ENCODE peak calls at places on chromosome 17, in five cellular contexts. T is spleen, K is GM23338, L is endothelial cell of umbilical vein, G is Panc1. U is an unnamed sample. For H3K36me3, the result is how much of the 10 kb centered on the place peaks cover.

GRCh38 chr17:19744492-19744891 is 3.6 kb downstream of the ALDH3A1 start:
- DNase-seq in G (no peak), L (no peak), T (no peak), K (no peak), U (no peak)

GRCh38 chr17:45432405-45433113 is at the start of gene ARHGAP27:
- DNase-seq in G (no peak), K (peak), L (peak), T (peak), U (no peak)

GRCh38 chr17:27244481-27245223 is 49.3 kb upstream of the WSB1 start:
- DNase-seq in L (peak), K (peak), G (no peak), T (peak), U (peak)

GRCh38 chr17:40598021-40598927 is 33.0 kb upstream of the CCR7 start:
- DNase-seq in K (no peak), T (peak), L (no peak), G (no peak), U (no peak)

GRCh38 chr17:41547921-41548843 is 20.1 kb upstream of the KRT19 start:
- DNase-seq in G (peak), L (peak), K (no peak), T (no peak), U (peak)

GRCh38 chr17:5069724-5070123 is 8.5 kb upstream of the ZFP3 start:
- DNase-seq in T (no peak), G (no peak), K (no peak), L (no peak), U (no peak)

GRCh38 chr17:34582901-34583245 is 3.5 kb downstream of the TMEM132E start:
- DNase-seq in L (no peak), T (no peak), G (no peak), K (no peak), U (no peak)

GRCh38 chr17:604719-605118 is 109.9 kb downstream of the VPS53 start:
- DNase-seq in L (peak), K (peak), G (no peak), T (no peak), U (no peak)

GRCh38 chr17:50661795-50662391 is 27.2 kb downstream of the ABCC3 start:
- DNase-seq in K (peak), L (peak), T (no peak), G (peak), U (peak)

GRCh38 chr17:4944163-4944553 is 4.1 kb downstream of the RNF167 start:
- DNase-seq in G (no peak), L (no peak), K (peak), T (peak), U (no peak)

GRCh38 chr17:73493212-73493814 is 150.9 kb downstream of the SDK2 start:
- DNase-seq in T (peak), K (peak), G (no peak), L (no peak), U (no peak)

GRCh38 chr17:31724026-31724425 is 135.0 kb downstream of the COPRS start:
- DNase-seq in G (no peak), T (no peak), K (no peak), L (peak), U (no peak)

GRCh38 chr17:5501725-5502124 is 15.4 kb downstream of the MIS12 start:
- DNase-seq in K (no peak), G (no peak), T (no peak), L (no peak), U (no peak)

GRCh38 chr17:76416899-76417298 is 32.5 kb downstream of the SPHK1 start:
- DNase-seq in T (peak), L (no peak), K (no peak), G (no peak), U (no peak)

GRCh38 chr17:31858647-31859486 is at the start of gene COPRS:
- DNase-seq in K (peak), L (peak), T (peak), G (peak), U (peak)

GRCh38 chr17:67477687-67478086 is 100.6 kb downstream of the PITPNC1 start:
- DNase-seq in L (no peak), G (no peak), T (no peak), K (no peak), U (no peak)

GRCh38 chr17:77383613-77384608 is 243.1 kb downstream of the SEC14L1 start:
- DNase-seq in T (no peak), K (no peak), L (no peak), G (no peak), U (peak)

GRCh38 chr17:8140058-8140412 is 12.2 kb downstream of the PER1 start:
- DNase-seq in G (no peak), K (no peak), L (no peak), T (peak), U (no peak)

GRCh38 chr17:29039764-29040598 is 3.0 kb upstream of the PIPOX start:
- DNase-seq in G (no peak), L (no peak), T (no peak), K (no peak), U (peak)

GRCh38 chr17:2068589-2069051 is 13.7 kb downstream of the HIC1 start:
- DNase-seq in T (peak), L (peak), K (no peak), G (no peak), U (no peak)

GRCh38 chr17:58352843-58353719 is 1.1 kb upstream of the SUPT4H1 start:
- DNase-seq in K (peak), T (peak), G (no peak), L (peak), U (peak)

GRCh38 chr17:14301761-14302401 is 1.0 kb downstream of the HS3ST3B1 start:
- DNase-seq in T (peak), G (no peak), L (peak), K (no peak), U (no peak)

GRCh38 chr17:65545708-65546523 is 15.5 kb downstream of the AXIN2 start:
- DNase-seq in L (no peak), T (peak), K (no peak), G (no peak), U (no peak)

GRCh38 chr17:18381953-18382245 is 4.3 kb downstream of the EVPLL start:
- DNase-seq in K (no peak), T (no peak), L (no peak), G (no peak), U (no peak)

GRCh38 chr17:14604920-14605599 is 304.2 kb downstream of the HS3ST3B1 start:
- DNase-seq in G (no peak), T (peak), L (no peak), K (no peak), U (no peak)

DNA sequence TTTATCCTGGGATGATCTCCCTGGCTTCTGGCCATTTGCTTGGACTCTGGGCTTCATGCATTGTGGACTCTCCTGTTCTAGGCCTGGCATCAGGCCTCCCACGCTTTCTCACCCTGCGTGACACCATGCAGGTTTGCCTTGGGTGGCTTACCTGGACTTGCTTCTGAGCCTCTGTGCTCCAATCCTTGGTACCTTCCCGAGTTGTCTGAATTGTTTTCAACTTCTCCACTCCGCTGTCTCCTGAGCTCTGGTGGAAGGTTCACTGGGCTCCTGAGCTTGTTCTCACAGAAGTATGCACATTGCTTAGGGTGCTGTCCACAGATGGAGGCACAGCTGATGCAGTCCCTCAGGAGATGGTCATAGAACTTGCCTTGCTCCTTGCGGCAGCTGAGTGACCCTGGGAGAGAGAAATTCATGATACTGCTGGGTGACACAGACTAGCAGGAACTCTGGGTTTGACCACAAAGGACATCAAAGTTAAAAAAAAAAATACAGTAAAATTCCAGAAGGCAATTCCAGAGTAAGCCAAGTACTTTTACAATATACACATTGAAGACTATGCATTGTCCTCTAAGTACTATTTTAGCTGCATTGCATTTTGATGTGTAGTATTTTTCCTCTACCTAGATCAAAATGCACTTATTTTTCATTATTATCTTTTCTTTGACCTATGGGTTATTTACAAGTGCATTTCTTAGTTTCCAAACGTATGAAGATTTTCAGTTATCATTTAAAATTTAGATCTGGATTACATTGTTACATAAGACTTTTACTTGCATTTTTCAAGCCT is 23.1 kb downstream of the TNFRSF13B start:
- DNase-seq in T (peak), K (no peak), G (no peak), L (no peak), U (no peak)
- H3K36me3 ChIP-seq in T (under half), K (under half), G (under half), L (under half), U (under half)

GRCh38 chr17:64387145-64387473 is 3.6 kb downstream of the PECAM1 start:
- DNase-seq in L (no peak), T (peak), K (no peak), G (no peak), U (no peak)

GRCh38 chr17:64386412-64387144 is 4.1 kb downstream of the PECAM1 start:
- DNase-seq in K (no peak), T (peak), G (no peak), L (peak), U (no peak)

GRCh38 chr17:64384253-64385186 is 6.1 kb downstream of the PECAM1 start:
- DNase-seq in G (no peak), T (peak), K (no peak), L (peak), U (no peak)

GRCh38 chr17:64387545-64388171 is 3.0 kb downstream of the PECAM1 start:
- DNase-seq in G (no peak), K (peak), L (peak), T (peak), U (no peak)

GRCh38 chr17:64385187-64386083 is 5.2 kb downstream of the PECAM1 start:
- DNase-seq in G (no peak), T (peak), K (no peak), L (peak), U (no peak)
- TF ChIP-seq POLR2AphosphoS5 in G (no peak), T (peak), K (no peak), L (peak), U (peak)

DNA sequence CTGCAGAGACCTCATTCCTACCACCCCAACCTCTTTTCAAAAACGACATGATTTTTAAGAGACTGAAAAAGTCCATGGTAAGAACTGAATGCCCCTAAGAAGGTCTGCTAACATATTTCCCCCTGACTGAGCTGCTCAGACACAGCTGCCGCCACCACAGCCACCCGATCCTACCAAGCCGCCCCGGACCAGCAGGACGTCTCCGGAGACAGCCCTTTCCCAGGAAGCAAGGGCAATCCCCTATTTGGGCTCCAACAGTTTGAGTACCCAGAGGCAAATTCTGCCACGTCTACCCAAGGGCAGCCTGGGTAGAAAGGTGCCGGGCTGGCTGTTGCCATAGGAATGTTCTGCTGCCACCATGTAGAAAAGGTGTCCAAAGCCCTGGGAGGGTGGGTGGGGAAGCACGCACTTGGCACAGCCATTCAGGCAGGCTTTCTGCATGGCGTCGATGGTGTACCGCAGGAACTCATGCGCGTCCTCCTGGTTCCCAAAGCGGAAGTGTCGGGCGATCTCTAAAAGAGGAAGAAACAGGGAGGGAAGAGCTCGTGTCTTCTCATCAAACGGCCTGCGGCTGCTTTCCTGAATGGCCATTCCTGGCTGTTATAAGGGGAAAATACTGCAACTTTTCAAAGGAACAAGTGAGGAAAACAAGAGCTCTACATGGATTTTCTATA is 13.6 kb downstream of the USP36 start:
- DNase-seq in T (peak), G (no peak), L (no peak), K (no peak), U (no peak)
- H3K36me3 ChIP-seq in T (half or more), G (under half), L (under half), K (under half), U (under half)

DNA sequence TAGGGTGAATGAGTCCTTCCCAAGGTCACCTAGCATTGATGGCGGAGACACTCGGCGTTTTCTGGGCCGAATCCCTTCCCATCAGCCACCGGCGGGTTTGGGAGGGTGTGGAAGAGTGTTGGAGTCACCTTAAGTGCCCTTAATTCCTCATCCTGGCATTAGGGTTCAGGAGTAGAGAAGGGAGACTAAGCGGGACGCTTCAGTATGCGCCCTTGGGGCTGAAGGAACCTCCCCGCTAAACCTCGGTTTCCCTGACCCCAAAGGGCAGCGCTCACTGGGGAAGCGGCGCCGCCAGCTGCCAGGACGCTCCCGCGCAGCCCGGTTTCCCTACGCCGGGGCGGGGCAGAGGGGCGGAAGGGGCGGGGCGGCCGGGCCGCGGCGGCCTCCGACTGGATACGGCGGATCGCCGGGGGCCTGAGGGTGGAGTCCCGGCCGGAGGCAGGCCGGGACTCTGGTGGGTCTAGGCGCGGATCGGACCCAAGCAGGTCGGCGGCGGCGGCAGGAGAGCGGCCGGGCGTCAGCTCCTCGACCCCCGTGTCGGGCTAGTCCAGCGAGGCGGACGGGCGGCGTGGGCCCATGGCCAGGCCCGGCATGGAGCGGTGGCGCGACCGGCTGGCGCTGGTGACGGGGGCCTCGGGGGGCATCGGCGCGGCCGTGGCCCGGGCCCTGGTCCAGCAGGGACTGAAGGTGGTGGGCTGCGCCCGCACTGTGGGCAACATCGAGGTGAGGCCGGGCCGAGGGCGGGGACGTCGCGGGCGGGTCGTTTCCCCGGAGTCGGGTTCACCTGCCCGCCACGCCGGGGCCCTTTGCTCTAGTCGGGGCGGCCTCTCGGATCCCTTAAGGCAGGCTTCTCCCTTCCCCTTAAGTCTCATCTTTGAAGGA is at the start of gene DHRS11:
- DNase-seq in L (peak), G (no peak), T (peak), K (peak), U (peak)
- TF ChIP-seq POLR2AphosphoS5 in L (peak), G (peak), T (peak), K (peak), U (peak)

GRCh38 chr17:81593105-81593871 is 41.1 kb upstream of the FAAP100 start:
- DNase-seq in T (no peak), G (no peak), L (no peak), K (no peak), U (no peak)

GRCh38 chr17:81589612-81590011 is 37.5 kb upstream of the FAAP100 start:
- DNase-seq in G (no peak), L (no peak), K (no peak), T (peak), U (no peak)

GRCh38 chr17:81591971-81592370 is 39.8 kb upstream of the FAAP100 start:
- DNase-seq in K (no peak), G (no peak), L (no peak), T (peak), U (no peak)

GRCh38 chr17:81586096-81586495 is 33.9 kb upstream of the FAAP100 start:
- DNase-seq in L (no peak), G (no peak), K (peak), T (no peak), U (no peak)

DNA sequence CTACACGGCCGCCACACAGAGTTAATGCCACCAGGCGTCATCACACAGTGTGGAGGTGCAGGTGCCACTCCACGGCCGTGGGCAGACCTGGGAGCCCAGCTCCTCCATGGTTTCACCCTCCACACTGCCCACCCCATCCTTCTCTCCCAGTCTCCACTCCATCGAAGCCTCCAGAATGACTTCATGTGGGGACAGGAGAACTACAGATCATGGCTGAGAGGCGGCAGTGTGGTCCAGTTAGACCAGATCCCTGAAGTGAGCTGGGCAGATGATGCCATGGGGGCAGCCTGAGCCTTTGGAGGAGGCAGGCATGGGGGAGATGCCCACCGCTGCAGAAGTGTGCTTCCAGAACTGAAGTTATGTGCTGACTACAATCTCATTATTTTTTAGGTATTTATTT is 38.0 kb upstream of the FAAP100 start:
- DNase-seq in K (no peak), L (no peak), G (no peak), T (no peak), U (no peak)
- H3K36me3 ChIP-seq in K (under half), L (half or more), G (under half), T (half or more), U (under half)

GRCh38 chr17:10200645-10201044 is 2.2 kb upstream of the GAS7 start:
- DNase-seq in L (no peak), G (no peak), K (no peak), T (no peak), U (no peak)

GRCh38 chr17:10210151-10210574 is 11.8 kb upstream of the GAS7 start:
- DNase-seq in T (no peak), L (no peak), G (no peak), K (peak), U (peak)

GRCh38 chr17:10200016-10200415 is 1.6 kb upstream of the GAS7 start:
- DNase-seq in G (no peak), L (no peak), K (no peak), T (no peak), U (peak)

GRCh38 chr17:10201680-10202079 is 3.3 kb upstream of the GAS7 start:
- DNase-seq in K (no peak), T (no peak), L (no peak), G (no peak), U (no peak)

GRCh38 chr17:10205549-10206185 is 7.3 kb upstream of the GAS7 start:
- DNase-seq in L (no peak), T (no peak), G (no peak), K (peak), U (no peak)
- TF ChIP-seq POLR2AphosphoS5 in L (no peak), T (no peak), G (no peak), K (no peak), U (no peak)